ENCODE peak calls at places on chromosomes 11 and 22, in four cellular contexts. I is K562, R is HepG2, F is GM12878. C is an unnamed sample.

GRCh38 chr22:38257170-38257569 is 15.6 kb downstream of the TMEM184B start:
- DNase-seq in I (no peak), R (no peak), F (no peak), C (no peak)

GRCh38 chr11:102318469-102318868 is 1.2 kb downstream of the BIRC3 start:
- DNase-seq in I (no peak), R (no peak), F (no peak), C (no peak)

GRCh38 chr11:134683860-134684259 is 271.8 kb upstream of the B3GAT1 start:
- DNase-seq in I (no peak), R (no peak), F (no peak), C (no peak)

GRCh38 chr11:61082931-61083531 is 19.3 kb upstream of the CD5 start:
- DNase-seq in I (no peak), R (no peak), F (no peak), C (no peak)

GRCh38 chr11:28251263-28251662 is 143.1 kb downstream of the METTL15 start:
- DNase-seq in I (no peak), R (no peak), F (no peak), C (no peak)

GRCh38 chr11:69908511-69909220 is 89.5 kb upstream of the FGF3 start:
- DNase-seq in I (no peak), R (no peak), F (no peak), C (no peak)

GRCh38 chr11:96035744-96036087 is 111.8 kb upstream of the MTMR2 start:
- DNase-seq in I (no peak), R (no peak), F (no peak), C (no peak)

GRCh38 chr22:20803696-20804324 is 29.9 kb downstream of the SERPIND1 start:
- DNase-seq in I (peak; percentile 84), R (peak; percentile 40), F (no peak), C (peak; percentile 67)

GRCh38 chr11:6431861-6432260 is 8.9 kb downstream of the HPX start:
- DNase-seq in I (no peak), R (no peak), F (no peak), C (no peak)

GRCh38 chr11:34331736-34332135 is 26.1 kb downstream of the ABTB2 start:
- DNase-seq in I (no peak), R (no peak), F (no peak), C (no peak)

GRCh38 chr22:42080287-42080686 is 787 bp downstream of the SMDT1 start:
- DNase-seq in I (peak; percentile 15), R (no peak), F (no peak), C (peak; percentile 28)

GRCh38 chr11:119338318-119338890 is 2.3 kb downstream of the C1QTNF5 start:
- DNase-seq in I (peak; percentile 88), R (peak; percentile 57), F (no peak), C (peak; percentile 85)

GRCh38 chr11:88146106-88146505 is 29.1 kb downstream of the RAB38 start:
- DNase-seq in I (no peak), R (no peak), F (no peak), C (no peak)

GRCh38 chr22:29755889-29756288 is 10.9 kb downstream of the ZMAT5 start:
- DNase-seq in I (no peak), R (no peak), F (no peak), C (no peak)

GRCh38 chr22:46629291-46629690 is 9.1 kb downstream of the GRAMD4 start:
- DNase-seq in I (no peak), R (no peak), F (no peak), C (no peak)

GRCh38 chr11:62796281-62796680 is 4.5 kb upstream of the TMEM223 start:
- DNase-seq in I (no peak), R (no peak), F (no peak), C (no peak)

GRCh38 chr22:46417268-46417580 is 81.7 kb downstream of the TRMU start:
- DNase-seq in I (no peak), R (no peak), F (no peak), C (no peak)

GRCh38 chr11:14386895-14387480 is 28.0 kb upstream of the RRAS2 start:
- DNase-seq in I (no peak), R (no peak), F (no peak), C (no peak)

GRCh38 chr11:18408558-18409242 is 3.4 kb upstream of the LDHC start:
- DNase-seq in I (no peak), R (no peak), F (no peak), C (no peak)

GRCh38 chr11:23112987-23113886 is 253.0 kb upstream of the CCDC179 start:
- DNase-seq in I (peak; percentile 3), R (peak; percentile 69), F (no peak), C (peak; percentile 24)

GRCh38 chr22:33823552-33823951 is 96.7 kb downstream of the LARGE1 start:
- DNase-seq in I (no peak), R (peak; percentile 69), F (no peak), C (no peak)

GRCh38 chr11:13207665-13208594 is 69.7 kb upstream of the BMAL1 start:
- DNase-seq in I (peak; percentile 38), R (peak; percentile 54), F (no peak), C (no peak)

GRCh38 chr11:120633630-120634374 is 122.3 kb downstream of the GRIK4 start:
- DNase-seq in I (no peak), R (no peak), F (no peak), C (no peak)

GRCh38 chr11:96008161-96008560 is 84.3 kb upstream of the MTMR2 start:
- DNase-seq in I (no peak), R (no peak), F (no peak), C (no peak)

GRCh38 chr11:12280838-12281565 is 96.4 kb upstream of the PARVA start:
- DNase-seq in I (no peak), R (no peak), F (no peak), C (no peak)

GRCh38 chr11:6889835-6890234 is 2.5 kb downstream of the OR2D2 start:
- DNase-seq in I (no peak), R (no peak), F (no peak), C (no peak)

GRCh38 chr22:35973388-35973787 is 55.2 kb downstream of the RBFOX2 start:
- DNase-seq in I (no peak), R (no peak), F (no peak), C (no peak)

GRCh38 chr11:77634724-77635123 is 2.9 kb downstream of the CLNS1A start:
- DNase-seq in I (no peak), R (no peak), F (no peak), C (no peak)

GRCh38 chr11:57310630-57311086 is 14.1 kb downstream of the TNKS1BP1 start:
- DNase-seq in I (no peak), R (peak; percentile 78), F (no peak), C (no peak)

GRCh38 chr11:64558065-64558745 is 32.8 kb upstream of the SLC22A12 start:
- DNase-seq in I (no peak), R (no peak), F (no peak), C (no peak)

GRCh38 chr11:74171630-74172465 is 759 bp downstream of the PPME1 start:
- DNase-seq in I (no peak), R (no peak), F (no peak), C (no peak)

GRCh38 chr22:44191036-44191454 is 10.3 kb downstream of the PARVG start:
- DNase-seq in I (no peak), R (no peak), F (no peak), C (no peak)

DNA sequence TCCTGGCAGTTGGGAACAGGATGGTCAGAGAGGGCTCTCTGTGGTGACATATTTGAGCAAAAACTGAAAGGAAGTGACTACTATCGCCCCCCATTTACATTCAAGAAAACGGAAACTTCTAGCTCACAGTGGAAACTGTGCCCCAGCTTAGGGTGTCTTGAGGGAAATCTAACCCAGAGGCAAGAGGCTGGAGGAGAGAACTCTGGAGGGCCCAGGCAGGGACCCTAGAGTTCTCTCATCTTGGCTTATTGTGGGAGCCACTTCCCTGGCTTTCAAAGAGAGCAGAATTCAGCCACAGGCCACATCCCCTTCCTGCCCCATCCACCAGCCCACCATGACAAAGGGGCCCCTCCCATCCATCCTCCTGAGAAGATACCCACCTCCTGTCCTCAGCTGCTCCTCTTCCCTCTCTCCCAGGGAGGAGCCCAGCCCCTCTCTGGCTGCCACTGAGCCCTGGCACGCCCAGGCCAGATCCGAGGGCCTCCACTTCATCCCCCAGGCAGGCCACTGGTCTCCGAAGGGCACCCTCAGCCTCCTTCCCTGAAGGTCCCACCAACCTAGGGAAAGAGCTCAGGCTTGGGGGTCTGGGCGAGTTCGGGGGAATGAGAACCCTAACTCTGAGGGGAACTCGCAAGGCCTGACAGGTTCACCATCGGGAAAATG is 1.6 kb upstream of the TMPRSS13 start:
- DNase-seq in I (no peak), R (no peak), F (no peak), C (no peak)
- TF ChIP-seq TARDBP in I (no peak), R (no peak), F (no peak), C (no peak)

GRCh38 chr11:128859563-128860441 is 7.3 kb downstream of the KCNJ1 start:
- DNase-seq in I (peak; percentile 61), R (peak; percentile 35), F (no peak), C (peak; percentile 77)
- TF ChIP-seq FOXM1 in I (no peak), R (no peak), F (no peak), C (no peak)

DNA sequence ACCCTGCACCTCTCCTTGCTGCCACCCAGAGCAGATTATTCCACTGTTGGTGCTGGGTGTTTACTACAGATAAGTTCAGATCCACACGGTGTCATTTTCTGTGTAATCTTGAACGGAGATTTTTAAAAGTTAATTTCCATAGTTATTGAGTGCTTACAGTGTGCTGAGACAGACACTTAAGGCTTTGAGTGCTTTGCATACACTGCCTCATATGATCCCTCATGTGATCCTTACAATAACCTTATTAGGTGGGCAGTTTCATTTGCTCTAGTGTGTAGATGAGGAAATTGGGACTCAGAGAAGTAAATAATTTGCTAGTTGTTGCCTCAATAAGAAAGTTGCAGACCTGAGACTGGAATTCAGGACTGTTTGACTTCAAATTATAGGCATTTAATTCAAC is 32.3 kb upstream of the ME3 start:
- DNase-seq in I (no peak), R (no peak), F (no peak), C (no peak)
- TF ChIP-seq TARDBP in I (no peak), R (no peak), F (no peak), C (no peak)

GRCh38 chr11:1926156-1927031 is 6.9 kb downstream of the TNNT3 start:
- DNase-seq in I (no peak), R (no peak), F (no peak), C (no peak)

GRCh38 chr11:1928038-1928890 is 8.8 kb downstream of the TNNT3 start:
- DNase-seq in I (no peak), R (no peak), F (no peak), C (no peak)

GRCh38 chr11:1928891-1929541 is 9.5 kb downstream of the TNNT3 start:
- DNase-seq in I (no peak), R (no peak), F (no peak), C (no peak)

GRCh38 chr11:1925373-1926155 is 6.1 kb downstream of the TNNT3 start:
- DNase-seq in I (no peak), R (no peak), F (no peak), C (no peak)

DNA sequence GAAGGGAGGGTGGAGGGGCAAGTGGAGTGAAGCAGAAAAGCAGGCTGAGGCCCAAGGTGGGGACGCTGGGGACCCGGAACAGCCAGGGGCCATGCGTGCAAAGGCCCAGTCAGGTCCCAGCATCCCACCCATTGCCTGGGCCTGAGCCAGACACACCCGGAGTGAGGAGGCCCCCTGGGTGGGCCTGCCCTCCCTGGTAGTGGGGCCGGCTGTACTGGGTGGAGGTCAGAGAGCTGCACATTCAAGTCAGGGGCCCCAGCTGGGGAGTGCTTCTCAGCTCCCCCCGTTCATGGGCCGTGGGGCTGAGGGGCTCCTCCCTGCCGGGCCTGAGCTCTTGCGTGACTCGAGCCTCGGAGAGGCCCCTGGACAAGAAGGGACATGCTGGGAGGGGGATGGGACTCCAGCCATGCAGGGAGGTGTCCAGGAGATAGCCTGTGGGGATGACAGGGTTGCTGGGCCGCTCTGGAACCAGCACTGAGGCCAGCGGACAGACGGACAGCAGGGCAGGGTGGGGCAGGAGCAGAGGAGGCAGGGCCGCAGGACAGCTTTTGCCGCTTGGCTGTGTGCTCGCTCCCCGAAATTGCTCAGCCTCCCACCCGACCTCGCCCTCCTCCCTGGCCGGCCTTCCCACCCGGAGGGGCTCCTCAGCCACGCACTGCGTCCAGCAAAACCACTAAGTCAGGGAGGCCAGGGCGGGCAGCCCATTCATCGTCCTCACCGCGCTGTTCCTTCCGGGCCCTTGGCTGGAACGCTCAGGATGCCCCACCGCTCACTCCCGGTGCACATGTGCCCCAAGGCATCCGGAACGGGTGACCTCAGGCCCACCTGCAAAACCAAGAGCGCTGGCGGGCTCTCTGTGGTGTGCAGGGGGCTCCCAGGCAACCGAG is 7.9 kb downstream of the TNNT3 start:
- DNase-seq in I (no peak), R (no peak), F (no peak), C (no peak)
- TF ChIP-seq FOXM1 in I (no peak), R (no peak), F (no peak), C (no peak)